ENCODE peak calls at places on chromosomes 1 and 21, in nine cellular contexts. B is stimulated activated CD4-positive, alpha-beta T cell treated with anti-CD3 and anti-CD28 coated beads, TNF-alpha, amount 100 ng/mL, for 24 hours; J is CD8-positive, alpha-beta memory T cell; X is hypothalamus; N is HuH-7; Z is M059J; O is SW480; F is Right ventricle myocardium superior; R is T-cell. A is an unnamed sample.

GRCh38 chr1:20584890-20585289 is 4.0 kb upstream of the CDA start:
- DNase-seq in B (no peak), J (no peak), X (no peak), N (no peak), Z (peak; percentile 73), O (peak; percentile 20), F (no peak), R (no peak), A (no peak)

GRCh38 chr1:89808429-89809117 is 12.3 kb upstream of the LRRC8D start:
- DNase-seq in B (no peak), J (no peak), X (no peak), N (no peak), Z (peak; percentile 72), O (peak; percentile 32), F (no peak), R (no peak), A (no peak)

GRCh38 chr1:10901091-10901893 is 104.8 kb upstream of the CASZ1 start:
- DNase-seq in B (no peak), J (no peak), X (no peak), N (no peak), Z (peak; percentile 57), O (peak; percentile 96), F (peak; percentile 20), R (no peak), A (no peak)

GRCh38 chr1:81233591-81233990 is 567.1 kb upstream of the ADGRL2 start:
- DNase-seq in B (no peak), J (no peak), X (no peak), N (no peak), Z (no peak), O (no peak), F (no peak), R (no peak), A (no peak)

GRCh38 chr21:22288885-22289509 is 1290.8 kb downstream of the NCAM2 start:
- DNase-seq in B (no peak), J (no peak), X (no peak), N (no peak), Z (no peak), O (no peak), F (no peak), R (no peak), A (no peak)

GRCh38 chr1:53326598-53327182 is 1.2 kb downstream of the LRP8 start:
- DNase-seq in B (no peak), J (no peak), X (peak; percentile 37), N (peak; percentile 61), Z (peak; percentile 54), O (peak; percentile 71), F (peak; percentile 57), R (no peak), A (peak; percentile 39)

GRCh38 chr1:222392571-222392970 is 155.3 kb downstream of the HHIPL2 start:
- DNase-seq in B (no peak), J (no peak), X (no peak), N (no peak), Z (peak; percentile 55), O (no peak), F (no peak), R (no peak), A (no peak)

GRCh38 chr1:70195342-70195741 is 10.0 kb downstream of the LRRC40 start:
- DNase-seq in B (no peak), J (no peak), X (no peak), N (no peak), Z (no peak), O (no peak), F (no peak), R (no peak), A (no peak)

GRCh38 chr21:17352937-17353655 is 159.7 kb upstream of the CXADR start:
- DNase-seq in B (no peak), J (no peak), X (no peak), N (no peak), Z (no peak), O (no peak), F (no peak), R (no peak), A (no peak)

GRCh38 chr1:147892731-147893214 is 9.8 kb upstream of the GJA8 start:
- DNase-seq in B (no peak), J (peak; percentile 10), X (peak; percentile 22), N (peak; percentile 40), Z (peak; percentile 52), O (peak; percentile 50), F (no peak), R (peak; percentile 11), A (peak; percentile 26)

GRCh38 chr1:99707535-99708142 is 58.8 kb downstream of the FRRS1 start:
- DNase-seq in B (peak; percentile 22), J (no peak), X (peak; percentile 70), N (peak; percentile 24), Z (peak; percentile 67), O (peak; percentile 64), F (peak; percentile 71), R (peak; percentile 28), A (peak; percentile 72)

GRCh38 chr1:46171872-46172271 is 3.0 kb upstream of the TSPAN1 start:
- DNase-seq in B (no peak), J (no peak), X (no peak), N (no peak), Z (peak; percentile 40), O (no peak), F (no peak), R (no peak), A (no peak)

GRCh38 chr1:174791863-174792262 is 207.9 kb upstream of the CACYBP start:
- DNase-seq in B (no peak), J (no peak), X (no peak), N (no peak), Z (no peak), O (no peak), F (no peak), R (no peak), A (no peak)

GRCh38 chr21:31133243-31133830 is 95.1 kb upstream of the KRTAP19-8 start:
- DNase-seq in B (no peak), J (no peak), X (no peak), N (no peak), Z (no peak), O (no peak), F (no peak), R (no peak), A (no peak)

GRCh38 chr1:244100276-244100675 is 49.2 kb downstream of the ZBTB18 start:
- DNase-seq in B (no peak), J (no peak), X (no peak), N (no peak), Z (no peak), O (no peak), F (no peak), R (no peak), A (no peak)

GRCh38 chr21:33244781-33245105 is 15.0 kb downstream of the IFNAR2 start:
- DNase-seq in B (no peak), J (no peak), X (no peak), N (no peak), Z (no peak), O (no peak), F (no peak), R (no peak), A (no peak)

GRCh38 chr1:228471762-228472398 is 15.3 kb upstream of the RNF187 start:
- DNase-seq in B (no peak), J (peak; percentile 24), X (no peak), N (peak; percentile 82), Z (peak; percentile 46), O (peak; percentile 66), F (no peak), R (no peak), A (no peak)

GRCh38 chr1:22975694-22976093 is 3.0 kb upstream of the LACTBL1 start:
- DNase-seq in B (no peak), J (no peak), X (no peak), N (no peak), Z (peak; percentile 42), O (no peak), F (no peak), R (no peak), A (no peak)